ENCODE peak calls at places on chromosomes 7 and 10, in nine cellular contexts. W, Q, O, N, Y, A, D, X and U are unnamed samples.

GRCh38 chr7:156612930-156613329 is 27.6 kb upstream of the RNF32 start:
- DNase-seq in A (no peak), D (no peak), Q (no peak), Y (no peak), W (no peak), N (no peak), O (no peak), X (no peak), U (no peak)

GRCh38 chr7:50330254-50330653 is 25.7 kb downstream of the IKZF1 start:
- DNase-seq in O (no peak), W (no peak), N (no peak), D (no peak), Y (no peak), Q (no peak), X (no peak), A (no peak), U (no peak)

GRCh38 chr10:43375401-43376020 is 4.1 kb downstream of the FXYD4 start:
- DNase-seq in N (no peak), X (no peak), Y (no peak), W (no peak), D (no peak), A (no peak), Q (no peak), O (no peak), U (no peak)

GRCh38 chr10:103888113-103888841 is 29.7 kb downstream of the STN1 start:
- DNase-seq in O (peak), Q (peak), W (peak), D (peak), A (peak), Y (peak), N (peak), X (peak), U (peak)

GRCh38 chr7:74449144-74449543 is 4.6 kb upstream of the GTF2IRD1 start:
- DNase-seq in O (no peak), X (no peak), W (no peak), Y (no peak), A (no peak), Q (no peak), N (no peak), D (no peak), U (no peak)

GRCh38 chr10:124157286-124157685 is 63.9 kb upstream of the CHST15 start:
- DNase-seq in N (no peak), Q (peak), Y (no peak), W (no peak), O (no peak), D (no peak), A (peak), X (no peak), U (peak)

GRCh38 chr10:6204063-6204340 is 1.3 kb downstream of the PFKFB3 start:
- DNase-seq in N (peak), Y (no peak), Q (no peak), A (no peak), O (no peak), X (peak), D (no peak), W (peak), U (no peak)

GRCh38 chr7:4099651-4100050 is 582.4 kb upstream of the FOXK1 start:
- DNase-seq in Q (no peak), W (no peak), A (no peak), D (no peak), Y (no peak), X (no peak), N (no peak), O (no peak), U (no peak)

GRCh38 chr10:63522129-63522687 is 1.0 kb downstream of the REEP3 start:
- DNase-seq in Q (no peak), A (no peak), O (no peak), N (no peak), X (peak), D (peak), Y (no peak), W (no peak), U (peak)

GRCh38 chr10:129627442-129627841 is 160.4 kb downstream of the MGMT start:
- DNase-seq in O (no peak), W (no peak), D (no peak), Q (no peak), N (no peak), Y (no peak), X (no peak), A (no peak), U (no peak)

GRCh38 chr10:125064681-125065492 is 95.5 kb downstream of the CTBP2 start:
- DNase-seq in Y (no peak), W (no peak), X (peak), D (peak), N (no peak), Q (peak), O (peak), A (peak), U (peak)

GRCh38 chr7:66847879-66848810 is 72.9 kb upstream of the TMEM248 start:
- DNase-seq in X (peak), O (peak), W (no peak), D (peak), A (peak), Y (no peak), N (no peak), Q (peak), U (peak)

GRCh38 chr7:50477640-50478039 is 27.5 kb upstream of the FIGNL1 start:
- DNase-seq in O (no peak), W (no peak), A (no peak), D (no peak), N (no peak), X (no peak), Y (no peak), Q (no peak), U (no peak)

GRCh38 chr10:86449926-86450558 is 71.5 kb downstream of the WAPL start:
- DNase-seq in W (no peak), A (no peak), D (no peak), O (no peak), Q (no peak), X (no peak), N (no peak), Y (no peak), U (no peak)

GRCh38 chr10:13942030-13942429 is 355.3 kb downstream of the PRPF18 start:
- DNase-seq in Q (no peak), D (no peak), X (no peak), A (no peak), N (no peak), O (no peak), W (no peak), Y (no peak), U (no peak)

GRCh38 chr7:2084331-2084730 is 148.4 kb downstream of the MAD1L1 start:
- DNase-seq in O (no peak), A (no peak), D (no peak), X (no peak), W (no peak), N (no peak), Q (no peak), Y (no peak), U (no peak)

GRCh38 chr10:416091-416515 is 273.4 kb downstream of the DIP2C start:
- DNase-seq in X (no peak), Y (no peak), A (peak), Q (no peak), N (no peak), D (no peak), O (no peak), W (no peak), U (no peak)

GRCh38 chr7:27911920-27912319 is 172.0 kb downstream of the TAX1BP1 start:
- DNase-seq in X (no peak), A (no peak), Y (no peak), O (no peak), Q (no peak), D (no peak), N (no peak), W (no peak), U (no peak)

GRCh38 chr10:132640326-132641125 is 102.9 kb downstream of the INPP5A start:
- DNase-seq in Q (no peak), A (no peak), O (no peak), D (no peak), N (peak), Y (no peak), W (no peak), X (no peak), U (no peak)

GRCh38 chr10:6328708-6329423 is 126.1 kb downstream of the PFKFB3 start:
- DNase-seq in A (no peak), X (no peak), W (no peak), Q (no peak), Y (peak), D (no peak), O (no peak), N (no peak), U (no peak)

GRCh38 chr10:104043185-104043830 is 42.4 kb downstream of the COL17A1 start:
- DNase-seq in D (no peak), A (no peak), O (no peak), N (no peak), Q (no peak), W (no peak), Y (no peak), X (no peak), U (peak)

GRCh38 chr10:95840681-95841080 is 67.1 kb upstream of the CC2D2B start:
- DNase-seq in Y (no peak), W (no peak), N (no peak), A (no peak), D (no peak), Q (no peak), O (no peak), X (no peak), U (no peak)

GRCh38 chr7:141251180-141251579 is 177.3 kb downstream of the TMEM178B start:
- DNase-seq in N (no peak), D (no peak), W (no peak), A (no peak), X (no peak), O (no peak), Q (no peak), Y (no peak), U (no peak)

GRCh38 chr7:76220185-76221057 is 18.7 kb downstream of the SRRM3 start:
- DNase-seq in Q (peak), W (no peak), D (peak), N (peak), O (peak), X (peak), Y (peak), A (peak), U (peak)

GRCh38 chr10:4221315-4221714 is 436.3 kb upstream of the KLF6 start:
- DNase-seq in X (no peak), A (no peak), O (no peak), W (no peak), Q (no peak), N (no peak), Y (no peak), D (no peak), U (no peak)

GRCh38 chr10:77486511-77486910 is 151.1 kb downstream of the KCNMA1 start:
- DNase-seq in D (no peak), A (no peak), N (no peak), W (no peak), Y (no peak), X (no peak), O (no peak), Q (no peak), U (no peak)

GRCh38 chr10:91567815-91568214 is 65.1 kb downstream of the PPP1R3C start:
- DNase-seq in A (no peak), X (peak), Y (no peak), N (no peak), W (no peak), D (no peak), O (peak), Q (peak), U (no peak)

GRCh38 chr10:102869290-102870198 is at the start of gene AS3MT:
- DNase-seq in A (no peak), Y (peak), W (peak), D (no peak), Q (peak), X (peak), N (peak), O (no peak), U (no peak)

GRCh38 chr10:102868976-102869289 is 337 bp upstream of the AS3MT start:
- DNase-seq in X (no peak), O (no peak), N (no peak), A (no peak), W (no peak), Y (no peak), Q (peak), D (no peak), U (no peak)

GRCh38 chr10:102865620-102866019 is 3.6 kb upstream of the AS3MT start:
- DNase-seq in X (no peak), N (no peak), A (no peak), D (no peak), Y (no peak), Q (no peak), O (no peak), W (no peak), U (no peak)

GRCh38 chr10:102870221-102870620 is 951 bp downstream of the AS3MT start:
- DNase-seq in W (no peak), Y (no peak), N (no peak), X (no peak), A (no peak), Q (no peak), O (no peak), D (no peak), U (no peak)
- H3K4me3 ChIP-seq in W (no peak), Y (peak), N (peak), X (no peak), A (no peak), Q (peak), O (peak), D (no peak), U (peak)

DNA sequence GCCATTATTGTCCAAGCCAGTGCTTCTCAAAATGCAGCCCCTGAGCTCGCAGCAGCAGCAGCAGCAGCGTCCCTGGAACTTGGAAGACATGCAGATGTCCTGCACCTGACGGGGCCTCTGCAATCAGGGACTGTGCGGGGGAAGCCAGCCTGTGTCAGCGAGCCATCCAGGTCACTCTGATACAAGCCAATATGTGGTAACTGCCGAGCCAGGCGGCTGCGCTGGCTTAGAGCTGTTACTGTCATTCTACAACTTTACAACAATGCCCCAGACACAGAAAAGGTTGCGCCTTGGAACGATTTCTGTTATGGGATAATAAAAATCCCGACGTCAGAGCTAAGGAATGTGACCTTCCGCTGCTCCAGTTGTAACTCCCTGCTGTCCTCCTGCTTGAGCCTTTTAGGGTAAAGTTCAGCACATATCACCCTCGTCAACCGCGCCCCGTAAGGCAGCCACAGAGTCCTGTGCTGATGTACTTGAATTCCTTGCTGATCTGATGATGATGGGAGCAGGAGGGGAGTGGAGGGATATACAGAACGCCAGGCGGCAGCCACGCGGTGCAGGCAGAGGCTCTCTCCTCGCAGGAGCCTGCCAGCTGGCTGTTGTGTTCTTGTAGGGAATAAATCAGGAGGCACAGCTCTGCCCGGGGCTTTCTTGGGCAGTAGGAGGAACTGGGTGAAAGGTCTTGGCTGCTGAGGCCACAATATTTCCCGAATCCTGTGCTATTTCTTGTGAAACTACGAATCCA is 20.0 kb upstream of the CRYGN start:
- DNase-seq in A (peak), O (peak), N (peak), Y (peak), X (peak), D (peak), Q (peak), W (peak), U (peak)
- TF ChIP-seq CTCF in A (peak), O (peak), N (peak), Y (no peak), X (peak), D (peak), Q (peak), W (no peak), U (peak)

DNA sequence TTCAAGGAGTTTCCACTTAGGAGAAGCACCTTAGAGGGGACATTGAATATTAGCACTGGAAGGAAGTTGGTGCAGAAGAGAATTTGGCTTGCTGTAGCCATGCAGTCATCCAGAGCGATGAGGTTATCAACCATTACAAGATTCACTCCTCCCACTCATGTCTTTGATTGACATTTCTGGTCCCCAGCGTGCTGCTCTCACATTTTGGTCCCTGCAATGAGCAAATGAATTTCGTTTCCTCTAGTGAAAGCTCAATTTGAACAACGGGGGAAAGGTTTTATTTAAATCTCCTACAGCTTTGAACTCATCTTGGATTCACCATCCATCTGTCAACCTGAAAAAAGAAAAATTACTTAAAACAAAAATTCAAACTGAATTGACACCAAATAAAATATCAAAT is 975.2 kb downstream of the NRG3 start:
- DNase-seq in D (no peak), O (no peak), Y (no peak), Q (no peak), X (no peak), W (no peak), A (no peak), N (no peak), U (no peak)
- H3K4me3 ChIP-seq in D (no peak), O (no peak), Y (no peak), Q (no peak), X (no peak), W (no peak), A (no peak), N (no peak), U (no peak)

GRCh38 chr10:70552585-70552984 is 50.0 kb downstream of the PRF1 start:
- DNase-seq in Q (peak), N (no peak), A (peak), D (no peak), W (no peak), O (no peak), Y (no peak), X (no peak), U (no peak)

GRCh38 chr10:70549351-70549961 is 53.1 kb downstream of the PRF1 start:
- DNase-seq in X (no peak), Y (no peak), O (no peak), N (no peak), W (no peak), A (no peak), D (no peak), Q (no peak), U (no peak)

GRCh38 chr10:70549962-70550845 is 52.3 kb downstream of the PRF1 start:
- DNase-seq in W (peak), Y (peak), D (peak), X (peak), A (peak), Q (peak), O (no peak), N (peak), U (peak)

GRCh38 chr10:70551971-70552422 is 50.5 kb downstream of the PRF1 start:
- DNase-seq in N (no peak), A (peak), D (peak), Q (peak), Y (no peak), O (peak), W (peak), X (peak), U (peak)

GRCh38 chr10:70551491-70551890 is 51.0 kb downstream of the PRF1 start:
- DNase-seq in Q (no peak), D (no peak), A (no peak), W (no peak), O (no peak), N (no peak), Y (no peak), X (no peak), U (peak)
- TF ChIP-seq CTCF in Q (no peak), D (no peak), A (no peak), W (no peak), O (no peak), N (no peak), Y (no peak), X (no peak), U (no peak)

GRCh38 chr10:17001297-17001744 is 128.3 kb downstream of the CUBN start:
- DNase-seq in O (no peak), Q (no peak), D (no peak), N (peak), Y (peak), W (no peak), X (no peak), A (peak), U (peak)
- H3K4me3 ChIP-seq in O (no peak), Q (no peak), D (no peak), N (no peak), Y (no peak), W (no peak), X (no peak), A (no peak), U (no peak)

GRCh38 chr7:112362053-112362650 is 88.1 kb upstream of the IFRD1 start:
- DNase-seq in W (no peak), N (no peak), Q (peak), A (no peak), O (no peak), D (peak), X (no peak), Y (no peak), U (no peak)
- TF ChIP-seq CTCF in W (no peak), N (no peak), Q (no peak), A (no peak), O (no peak), D (no peak), X (no peak), Y (no peak), U (no peak)